ENCODE peak calls at places on chromosomes 2 and 18, in four cellular contexts. B, I, R and X are unnamed samples.

GRCh38 chr2:158269143-158269542 is 167.5 kb downstream of the UPP2 start:
- DNase-seq in B (no peak), I (no peak), R (no peak), X (no peak)

GRCh38 chr2:237270556-237270955 is 143.4 kb downstream of the COL6A3 start:
- DNase-seq in B (no peak), I (peak), R (no peak), X (no peak)

GRCh38 chr2:168371273-168371992 is 84.6 kb upstream of the CERS6 start:
- DNase-seq in B (no peak), I (no peak), R (no peak), X (no peak)

GRCh38 chr2:149192425-149192824 is 138.0 kb upstream of the LYPD6 start:
- DNase-seq in B (no peak), I (no peak), R (no peak), X (no peak)

GRCh38 chr2:158967114-158967730 is 1.2 kb upstream of the TANC1 start:
- DNase-seq in B (no peak), I (no peak), R (no peak), X (no peak)

GRCh38 chr2:101466426-101466825 is 8.5 kb downstream of the RFX8 start:
- DNase-seq in B (no peak), I (no peak), R (no peak), X (no peak)

GRCh38 chr2:74333175-74333574 is 10.0 kb downstream of the SLC4A5 start:
- DNase-seq in B (peak), I (peak), R (no peak), X (no peak)

GRCh38 chr18:44826418-44827259 is 146.0 kb downstream of the SETBP1 start:
- DNase-seq in B (no peak), I (peak), R (no peak), X (no peak)

GRCh38 chr2:42809876-42810125 is 17.4 kb upstream of the HAAO start:
- DNase-seq in B (peak), I (peak), R (peak), X (no peak)

GRCh38 chr2:237696471-237696870 is 69.1 kb downstream of the LRRFIP1 start:
- DNase-seq in B (no peak), I (no peak), R (no peak), X (no peak)

GRCh38 chr18:8987250-8987649 is 115.2 kb upstream of the NDUFV2 start:
- DNase-seq in B (no peak), I (peak), R (no peak), X (no peak)

GRCh38 chr2:198961555-198961954 is 496.2 kb downstream of the SATB2 start:
- DNase-seq in B (no peak), I (no peak), R (no peak), X (no peak)

GRCh38 chr2:27965841-27966240 is 75.3 kb downstream of the BABAM2 start:
- DNase-seq in B (no peak), I (no peak), R (no peak), X (no peak)

GRCh38 chr2:37776487-37776886 is 105.0 kb upstream of the CDC42EP3 start:
- DNase-seq in B (no peak), I (peak), R (peak), X (no peak)

GRCh38 chr18:32777049-32777448 is 4.2 kb upstream of the KLHL14 start:
- DNase-seq in B (no peak), I (no peak), R (no peak), X (no peak)

GRCh38 chr2:150526827-150527226 is 39.4 kb upstream of the RND3 start:
- DNase-seq in B (no peak), I (peak), R (no peak), X (no peak)

GRCh38 chr2:98948956-98949739 is 13.1 kb upstream of the CRACDL start:
- DNase-seq in B (peak), I (no peak), R (no peak), X (no peak)

GRCh38 chr18:76430636-76431035 is 64.4 kb downstream of the ZNF516 start:
- DNase-seq in B (no peak), I (peak), R (no peak), X (no peak)

GRCh38 chr2:234292205-234292954 is 204.5 kb downstream of the ARL4C start:
- DNase-seq in B (no peak), I (no peak), R (no peak), X (peak)

GRCh38 chr18:76265375-76266225 is 229.4 kb downstream of the ZNF516 start:
- DNase-seq in B (no peak), I (peak), R (no peak), X (no peak)

GRCh38 chr2:119826370-119826961 is 66.7 kb downstream of the PTPN4 start:
- DNase-seq in B (peak), I (peak), R (no peak), X (no peak)

GRCh38 chr2:159936471-159936870 is 125.9 kb downstream of the PLA2R1 start:
- DNase-seq in B (peak), I (no peak), R (no peak), X (no peak)

GRCh38 chr2:98601532-98602132 is 6.7 kb downstream of the COA5 start:
- DNase-seq in B (peak), I (peak), R (no peak), X (no peak)

GRCh38 chr2:233203060-233203459 is 48.4 kb upstream of the ATG16L1 start:
- DNase-seq in B (no peak), I (no peak), R (no peak), X (no peak)

GRCh38 chr2:240687741-240688562 is 3.7 kb upstream of the AQP12A start:
- DNase-seq in B (no peak), I (no peak), R (no peak), X (no peak)

GRCh38 chr2:136136921-136137320 is 19.0 kb upstream of the CXCR4 start:
- DNase-seq in B (no peak), I (no peak), R (no peak), X (no peak)

GRCh38 chr2:70965506-70965905 is 12.9 kb upstream of the ANKRD53 start:
- DNase-seq in B (no peak), I (no peak), R (no peak), X (no peak)

GRCh38 chr2:70964133-70964532 is 14.3 kb upstream of the ANKRD53 start:
- DNase-seq in B (no peak), I (no peak), R (no peak), X (no peak)

GRCh38 chr2:70962885-70963878 is 15.2 kb upstream of the ANKRD53 start:
- DNase-seq in B (no peak), I (no peak), R (no peak), X (no peak)

GRCh38 chr2:70966681-70967080 is 11.7 kb upstream of the ANKRD53 start:
- DNase-seq in B (no peak), I (no peak), R (no peak), X (no peak)

DNA sequence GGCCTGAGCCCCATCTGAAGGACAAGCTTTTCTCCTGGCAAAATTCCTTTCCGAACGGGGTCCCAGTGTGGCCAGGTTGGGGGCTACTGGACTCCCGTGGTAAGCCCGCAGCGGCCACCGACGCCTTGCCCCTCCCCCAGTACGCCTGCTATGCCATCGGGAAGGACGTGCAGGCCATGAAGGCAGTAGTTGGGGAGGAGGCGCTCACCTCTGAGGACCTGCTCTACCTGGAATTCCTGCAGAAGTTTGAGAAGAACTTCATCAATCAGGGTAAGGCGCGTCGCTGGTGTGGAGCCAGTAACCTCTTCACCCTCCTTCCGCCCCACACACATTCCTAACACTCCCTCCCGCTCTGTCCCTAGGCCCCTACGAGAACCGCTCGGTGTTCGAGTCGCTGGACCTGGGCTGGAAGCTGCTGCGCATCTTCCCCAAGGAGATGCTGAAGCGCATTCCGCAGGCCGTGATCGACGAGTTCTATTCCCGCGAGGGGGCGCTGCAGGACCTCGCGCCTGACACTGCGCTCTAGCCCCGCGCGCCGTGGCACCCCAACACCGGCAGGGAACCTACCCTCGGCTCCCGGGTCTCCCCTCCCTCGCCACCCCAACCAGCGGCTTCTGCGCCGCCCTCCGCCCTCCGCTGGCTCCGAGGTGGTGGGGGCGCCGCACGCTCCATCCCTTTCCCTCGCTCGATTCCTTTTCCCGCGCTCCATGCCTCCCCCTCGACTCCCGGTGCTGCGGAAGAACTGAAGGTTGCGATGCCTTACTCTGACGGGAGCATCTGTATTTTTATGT is 13.6 kb upstream of the ANKRD53 start:
- DNase-seq in B (peak), I (peak), R (no peak), X (no peak)
- TF ChIP-seq CHD1 in B (no peak), I (no peak), R (no peak), X (no peak)

GRCh38 chr2:110157153-110157793 is 41.7 kb upstream of the MALL start:
- DNase-seq in B (peak), I (peak), R (no peak), X (peak)
- TF ChIP-seq CHD1 in B (no peak), I (no peak), R (no peak), X (no peak)

GRCh38 chr2:7758065-7758759 is 841.0 kb downstream of the RNF144A start:
- DNase-seq in B (no peak), I (no peak), R (no peak), X (peak)
- TF ChIP-seq CHD1 in B (no peak), I (no peak), R (no peak), X (no peak)

GRCh38 chr2:196079052-196079451 is 10.4 kb upstream of the DNAH7 start:
- DNase-seq in B (no peak), I (peak), R (no peak), X (no peak)
- TF ChIP-seq CHD1 in B (no peak), I (no peak), R (no peak), X (no peak)

GRCh38 chr18:47756364-47757016 is 174.0 kb downstream of the SMAD2 start:
- DNase-seq in B (peak), I (peak), R (peak), X (no peak)
- TF ChIP-seq CHD1 in B (no peak), I (no peak), R (no peak), X (no peak)

DNA sequence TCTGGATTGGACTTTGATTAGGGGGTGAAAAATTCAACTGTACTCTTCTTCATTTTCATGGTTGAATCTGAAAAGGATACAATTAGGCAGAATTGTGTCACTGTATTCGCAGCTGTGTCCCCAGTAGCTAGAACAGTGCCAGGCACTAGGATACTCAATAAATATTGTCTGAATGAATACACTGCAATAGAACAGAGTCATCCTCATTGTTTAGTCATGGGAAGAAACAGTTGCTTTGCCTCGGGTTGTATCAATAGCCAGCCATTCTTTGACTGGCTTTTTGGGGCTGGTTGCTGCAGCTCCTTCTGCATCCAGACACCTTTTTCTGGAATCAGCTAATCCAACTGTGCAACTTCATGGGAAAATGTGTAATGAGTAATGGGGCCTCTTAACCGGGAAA is 18.1 kb upstream of the DYNC1I2 start:
- DNase-seq in B (no peak), I (no peak), R (no peak), X (no peak)
- TF ChIP-seq CHD1 in B (no peak), I (no peak), R (no peak), X (no peak)

DNA sequence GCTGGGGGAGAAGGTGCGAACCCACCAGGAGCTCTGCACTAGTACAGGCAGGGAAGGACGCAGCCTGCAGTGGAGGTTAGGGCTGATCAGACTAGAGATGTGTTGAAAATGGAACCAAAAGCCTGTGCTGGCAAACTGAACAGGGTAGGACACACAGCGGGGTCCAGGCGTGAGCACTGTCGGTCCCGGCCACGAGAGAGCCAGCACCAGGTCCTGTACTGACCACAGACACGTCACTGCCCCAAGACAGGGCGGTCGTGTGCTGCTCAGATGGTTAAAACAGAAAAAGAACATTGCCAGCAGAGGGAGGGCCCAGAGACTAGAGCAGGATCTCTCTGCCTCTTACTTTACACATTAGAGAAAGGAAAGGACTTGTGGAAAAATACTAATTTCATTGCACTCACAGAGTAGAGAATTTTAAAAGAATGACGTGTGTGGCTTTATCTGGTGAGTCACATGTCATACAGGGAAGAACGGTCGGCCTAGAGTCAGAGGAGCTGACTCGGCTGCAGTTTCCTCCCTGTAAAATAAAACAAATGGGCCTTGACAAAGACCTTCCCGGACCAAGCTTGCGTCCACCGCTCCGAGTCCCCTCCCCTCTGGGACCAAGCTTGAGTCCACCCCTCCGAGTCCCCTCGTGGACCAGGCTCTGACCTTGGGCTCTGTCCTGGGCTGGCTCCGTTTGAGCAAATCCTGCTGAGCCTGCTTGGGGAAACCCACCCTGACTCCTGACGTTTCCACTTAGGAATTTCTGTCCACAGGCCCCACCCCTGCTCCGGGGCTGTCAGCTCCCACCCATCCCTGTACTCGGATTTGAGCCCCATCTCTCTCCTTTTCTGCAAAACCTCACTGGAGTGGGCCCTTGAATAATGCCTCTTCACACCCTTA is 16.7 kb upstream of the ADI1 start:
- DNase-seq in B (peak), I (peak), R (no peak), X (no peak)
- TF ChIP-seq CHD1 in B (no peak), I (no peak), R (no peak), X (no peak)

GRCh38 chr18:63028380-63028779 is 291.2 kb downstream of the BCL2 start:
- DNase-seq in B (no peak), I (no peak), R (no peak), X (no peak)

GRCh38 chr18:63017977-63018376 is 301.6 kb downstream of the BCL2 start:
- DNase-seq in B (no peak), I (no peak), R (no peak), X (no peak)

GRCh38 chr18:63025251-63025710 is 294.3 kb downstream of the BCL2 start:
- DNase-seq in B (no peak), I (no peak), R (no peak), X (no peak)

GRCh38 chr18:63022429-63023022 is 297.0 kb downstream of the BCL2 start:
- DNase-seq in B (peak), I (no peak), R (peak), X (no peak)
- TF ChIP-seq CHD1 in B (no peak), I (no peak), R (no peak), X (no peak)

GRCh38 chr2:122023059-122023879 is 267.8 kb downstream of the TSN start:
- DNase-seq in B (no peak), I (no peak), R (no peak), X (no peak)

GRCh38 chr2:122020377-122020776 is 264.9 kb downstream of the TSN start:
- DNase-seq in B (no peak), I (no peak), R (no peak), X (no peak)

GRCh38 chr2:122022531-122022930 is 267.1 kb downstream of the TSN start:
- DNase-seq in B (no peak), I (no peak), R (no peak), X (no peak)

GRCh38 chr2:122018736-122019135 is 263.3 kb downstream of the TSN start:
- DNase-seq in B (no peak), I (no peak), R (no peak), X (no peak)

DNA sequence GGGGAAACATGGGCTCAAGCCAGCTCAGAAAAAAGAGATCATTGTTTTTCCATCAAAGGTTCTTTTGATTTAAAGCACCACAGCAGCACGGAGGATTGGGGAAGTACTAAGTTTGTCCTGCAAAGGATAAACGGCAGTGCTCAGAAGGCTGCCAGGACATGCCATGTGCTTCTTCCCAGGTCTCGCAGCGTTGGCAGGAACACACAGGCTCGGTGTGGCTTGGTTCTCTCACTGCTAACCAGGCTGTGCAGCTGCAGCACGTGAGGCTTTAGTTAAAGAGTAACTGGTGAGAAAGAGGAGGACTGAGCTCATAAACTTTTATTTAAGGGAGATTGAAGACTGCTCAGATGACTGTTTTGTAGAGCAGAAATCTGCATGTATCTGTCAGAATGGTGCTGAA is 264.3 kb downstream of the TSN start:
- DNase-seq in B (no peak), I (no peak), R (no peak), X (no peak)
- TF ChIP-seq CHD1 in B (no peak), I (no peak), R (no peak), X (no peak)